ENCODE peak calls at places on chromosome 22, in six cellular contexts. L is astrocyte; U is dorsolateral prefrontal cortex; T is activated CD8-positive, alpha-beta T cell treated with anti-CD3 and anti-CD28 coated beads for 36 hours; M is neural progenitor cell; B is kidney. J is an unnamed sample.

GRCh38 chr22:38291201-38291777 is 18.5 kb upstream of the TMEM184B start:
- DNase-seq in U (peak), L (no peak), M (no peak), B (no peak), T (no peak), J (no peak)

GRCh38 chr22:45163074-45163416 is 680 bp upstream of the NUP50 start:
- DNase-seq in T (peak), L (peak), U (no peak), M (peak), B (no peak), J (no peak)

GRCh38 chr22:44032126-44032730 is 8.1 kb downstream of the PARVB start:
- DNase-seq in T (no peak), B (peak), U (no peak), M (no peak), L (peak), J (no peak)

GRCh38 chr22:44389926-44390925 is 77.5 kb upstream of the SHISAL1 start:
- DNase-seq in M (no peak), L (no peak), T (no peak), B (peak), U (no peak), J (no peak)

GRCh38 chr22:35315855-35316745 is 16.4 kb downstream of the TOM1 start:
- DNase-seq in T (no peak), L (no peak), B (no peak), U (no peak), M (no peak), J (no peak)

GRCh38 chr22:17396531-17396930 is 27.3 kb downstream of the CECR2 start:
- DNase-seq in T (no peak), B (no peak), M (no peak), L (no peak), U (no peak), J (no peak)

GRCh38 chr22:42716649-42717127 is 4.0 kb downstream of the A4GALT start:
- DNase-seq in U (no peak), T (no peak), M (no peak), L (no peak), B (no peak), J (no peak)

GRCh38 chr22:32544953-32545558 is 70.4 kb downstream of the FBXO7 start:
- DNase-seq in T (no peak), L (peak), M (no peak), B (no peak), U (no peak), J (no peak)

GRCh38 chr22:23789121-23789520 is 2.4 kb downstream of the SMARCB1 start:
- DNase-seq in B (peak), T (no peak), U (no peak), L (no peak), M (peak), J (no peak)

GRCh38 chr22:37163618-37164534 is 14.2 kb upstream of the IL2RB start:
- DNase-seq in B (peak), U (no peak), T (peak), M (no peak), L (no peak), J (no peak)

GRCh38 chr22:49977578-49977977 is 17.0 kb downstream of the PIM3 start:
- DNase-seq in U (no peak), B (peak), L (no peak), T (no peak), M (no peak), J (no peak)

GRCh38 chr22:49979587-49980264 is 19.2 kb downstream of the PIM3 start:
- DNase-seq in L (no peak), M (peak), U (no peak), T (peak), B (peak), J (no peak)

GRCh38 chr22:49986325-49986724 is 25.8 kb downstream of the PIM3 start:
- DNase-seq in M (no peak), L (no peak), B (no peak), U (no peak), T (no peak), J (no peak)

GRCh38 chr22:49983148-49984042 is 22.8 kb downstream of the PIM3 start:
- DNase-seq in B (peak), M (peak), L (no peak), T (no peak), U (no peak), J (no peak)
- TF ChIP-seq CTCF in B (peak), M (peak), L (no peak), T (peak), U (no peak), J (peak)

DNA sequence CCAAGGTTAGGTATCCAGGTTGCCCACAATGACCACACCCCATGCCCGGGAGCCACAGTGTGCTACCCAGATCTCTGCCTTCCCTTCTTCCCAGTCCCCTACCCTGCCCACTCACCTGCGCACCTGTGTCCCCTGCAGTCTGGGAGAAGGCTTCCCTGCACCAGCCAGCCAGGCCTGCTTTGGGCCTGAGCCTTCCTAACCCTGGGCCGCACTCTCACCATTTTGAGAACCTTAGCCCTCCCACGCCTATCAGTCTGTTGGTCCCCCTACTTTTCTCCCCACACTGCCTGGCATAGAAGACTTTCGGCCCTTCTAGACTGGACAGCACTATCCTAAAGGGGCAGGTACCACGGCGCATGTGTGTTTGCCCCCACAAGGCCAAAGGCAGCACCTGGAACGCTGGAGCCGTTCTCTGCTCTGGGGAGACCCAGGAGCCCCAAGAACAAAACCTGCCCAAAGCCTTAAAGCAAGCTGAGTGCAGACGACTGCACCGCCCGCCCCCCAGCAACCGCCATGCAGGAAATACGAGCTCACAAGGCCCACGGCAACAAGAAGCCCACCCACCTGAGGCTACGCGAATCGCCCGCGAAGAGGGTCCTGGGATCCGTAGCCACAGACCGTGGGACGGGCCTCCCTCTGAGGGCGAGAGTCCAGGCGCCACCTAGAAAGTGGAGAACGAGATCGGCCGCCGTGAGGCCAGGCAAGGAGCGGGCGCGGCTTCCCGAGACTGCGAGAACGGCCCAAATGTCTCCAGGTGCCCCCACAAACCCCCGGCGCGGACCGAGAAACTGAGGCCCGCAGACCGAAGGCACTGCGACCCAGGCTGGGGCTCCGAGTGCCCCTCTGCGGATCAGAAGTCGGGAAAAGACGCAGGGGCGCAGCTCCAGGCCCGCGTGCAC is 546 bp downstream of the GNB1L start:
- DNase-seq in L (no peak), T (peak), B (peak), U (no peak), M (no peak), J (peak)
- TF ChIP-seq CTCF in L (no peak), T (no peak), B (no peak), U (no peak), M (no peak), J (no peak)

GRCh38 chr22:47517062-47517461 is 754.6 kb downstream of the TBC1D22A start:
- DNase-seq in U (no peak), M (no peak), T (no peak), B (no peak), L (no peak), J (no peak)

GRCh38 chr22:47512617-47513016 is 750.2 kb downstream of the TBC1D22A start:
- DNase-seq in B (no peak), M (no peak), T (no peak), U (no peak), L (no peak), J (no peak)

GRCh38 chr22:47515384-47516125 is 753.1 kb downstream of the TBC1D22A start:
- DNase-seq in T (no peak), B (no peak), M (no peak), L (no peak), U (no peak), J (no peak)
- TF ChIP-seq CTCF in T (no peak), B (no peak), M (no peak), L (no peak), U (peak), J (peak)

DNA sequence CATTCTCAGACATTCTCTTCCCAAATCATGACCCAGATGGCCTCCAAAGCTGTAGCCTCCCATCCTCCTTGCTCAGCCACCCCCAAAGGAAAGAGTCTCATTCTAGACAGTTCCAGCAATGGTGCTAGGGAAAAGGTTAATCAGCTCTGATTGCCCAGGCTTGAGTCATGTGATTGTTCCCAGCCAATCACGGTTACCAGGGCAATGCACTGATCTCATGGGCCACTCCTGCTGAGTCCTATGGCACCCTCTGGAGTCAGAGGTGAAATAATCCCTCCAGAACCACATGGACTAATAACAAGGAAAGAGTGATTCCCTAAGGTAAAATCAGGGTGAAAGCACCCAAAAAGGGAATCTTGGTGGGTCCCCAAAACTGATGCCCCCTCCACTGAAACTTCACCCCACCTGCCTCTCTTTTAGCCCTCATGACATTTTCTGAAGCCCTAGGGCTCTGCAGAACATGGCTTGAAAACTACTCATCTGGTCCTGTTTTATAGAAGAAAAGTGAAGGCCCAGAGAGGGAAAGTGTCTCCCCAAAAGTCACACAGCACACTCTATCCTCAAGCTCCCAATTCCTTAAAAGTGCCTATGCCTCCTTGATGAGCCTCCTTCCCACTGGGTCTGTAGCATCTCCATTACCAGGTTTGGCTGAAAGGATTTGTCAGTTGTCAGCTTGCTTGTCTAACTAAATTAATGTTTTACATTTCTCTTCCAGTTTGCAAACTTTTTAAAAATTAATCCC is 203.7 kb downstream of the MN1 start:
- DNase-seq in T (no peak), L (no peak), M (no peak), B (no peak), U (no peak), J (no peak)
- TF ChIP-seq CTCF in T (no peak), L (no peak), M (no peak), B (no peak), U (no peak), J (no peak)

GRCh38 chr22:46262449-46263207 is 515 bp downstream of the PKDREJ start:
- DNase-seq in B (peak), U (no peak), T (peak), M (peak), L (peak), J (no peak)
- TF ChIP-seq CTCF in B (peak), U (no peak), T (peak), M (peak), L (no peak), J (peak)

GRCh38 chr22:21699643-21700042 is 33.8 kb downstream of the PPIL2 start:
- DNase-seq in T (no peak), U (no peak), L (no peak), M (no peak), B (no peak), J (no peak)
- TF ChIP-seq CTCF in T (no peak), U (no peak), L (no peak), M (no peak), B (no peak), J (no peak)

GRCh38 chr22:28884754-28885375 is 1.5 kb downstream of the ZNRF3 start:
- DNase-seq in M (peak), B (no peak), T (no peak), U (no peak), L (no peak), J (no peak)

GRCh38 chr22:28883657-28883916 is 215 bp downstream of the ZNRF3 start:
- DNase-seq in U (no peak), M (no peak), T (no peak), L (no peak), B (no peak), J (no peak)

GRCh38 chr22:28882545-28882877 is 861 bp upstream of the ZNRF3 start:
- DNase-seq in L (no peak), B (no peak), U (no peak), T (peak), M (no peak), J (no peak)

GRCh38 chr22:28883917-28884753 is 763 bp downstream of the ZNRF3 start:
- DNase-seq in T (peak), U (peak), M (peak), B (peak), L (no peak), J (no peak)

DNA sequence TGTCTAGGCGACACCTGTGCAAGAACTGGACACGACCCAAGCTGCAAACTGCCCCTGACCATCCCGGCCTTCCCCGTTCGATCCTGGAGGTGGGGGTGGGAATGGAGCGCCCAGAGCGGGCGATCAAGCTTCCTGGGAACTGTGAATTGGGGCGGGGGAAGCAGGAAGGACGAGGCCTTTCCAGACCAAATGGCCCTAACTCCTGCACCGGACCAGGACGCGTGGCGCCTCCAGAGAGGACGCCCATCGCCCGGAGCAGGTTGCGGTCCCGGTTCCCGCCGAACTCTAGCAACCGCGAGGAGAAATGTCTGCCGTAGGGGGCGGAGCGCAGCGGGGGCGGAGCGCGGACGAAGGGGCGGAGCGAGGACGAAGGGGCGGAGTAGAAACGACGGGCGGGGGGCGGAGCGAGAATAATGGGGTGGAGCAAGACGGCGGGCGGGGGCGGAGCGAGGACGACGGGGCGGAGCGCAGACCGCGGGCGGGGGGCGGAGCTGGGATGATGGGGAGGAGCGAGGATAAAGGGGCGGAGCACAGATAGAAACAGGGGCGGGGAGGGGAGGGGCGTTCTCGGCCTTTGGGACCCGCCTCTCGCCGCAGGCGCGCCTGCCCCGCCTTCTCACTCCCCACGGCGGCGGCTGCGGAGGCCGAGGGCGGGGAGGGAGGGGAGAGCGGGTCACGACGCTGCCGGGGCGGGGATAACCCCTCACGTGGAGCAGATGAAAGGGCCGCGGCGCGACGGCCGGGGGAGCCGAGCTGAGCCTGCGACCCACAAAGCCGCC is at the start of gene ZNRF3:
- DNase-seq in B (peak), M (peak), U (peak), L (peak), T (peak), J (peak)
- TF ChIP-seq CTCF in B (peak), M (no peak), U (no peak), L (no peak), T (no peak), J (no peak)

GRCh38 chr22:46444390-46444854 is 93.0 kb downstream of the CELSR1 start:
- DNase-seq in U (no peak), T (no peak), L (no peak), M (no peak), B (no peak), J (no peak)
- TF ChIP-seq CTCF in U (no peak), T (no peak), L (no peak), M (no peak), B (no peak), J (peak)

DNA sequence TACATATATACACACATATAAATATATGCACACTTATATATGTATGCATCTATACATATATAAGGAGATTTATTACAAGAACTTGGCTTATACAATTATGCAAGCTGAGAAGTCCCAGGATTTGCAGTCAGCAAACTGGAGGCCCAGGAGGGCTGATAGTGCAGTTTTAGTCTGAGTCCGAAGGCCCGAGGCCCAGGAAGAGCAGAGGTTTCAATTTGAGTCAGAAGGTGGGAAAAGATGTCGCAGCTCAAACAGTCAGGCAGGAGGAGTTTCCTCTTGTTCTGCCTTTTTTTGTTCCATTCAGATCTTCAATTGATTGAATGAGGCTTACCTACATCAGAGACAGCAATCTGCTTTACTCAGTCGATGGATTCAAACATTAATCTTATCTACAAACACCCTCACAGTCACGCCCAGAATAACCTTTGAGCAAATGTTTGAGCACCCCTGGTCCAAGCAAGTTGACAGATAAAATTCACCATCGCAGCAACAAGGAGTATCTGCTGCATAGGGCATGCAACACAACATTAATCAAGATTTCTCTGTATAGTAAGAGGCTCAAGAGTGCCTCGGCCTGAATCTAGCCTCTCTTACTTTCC is 4.0 kb upstream of the SGSM1 start:
- DNase-seq in B (no peak), L (no peak), T (no peak), M (no peak), U (no peak), J (no peak)
- TF ChIP-seq CTCF in B (no peak), L (no peak), T (no peak), M (no peak), U (no peak), J (no peak)